ENCODE peak calls at places on chromosomes 2 and 18, in six cellular contexts. C is GM20000, H is activated T-cell treated with anti-CD3 and anti-CD28 coated beads for 1 hour, N is mesothelial cell of epicardium, T is HFFc6, D is NCI-H1417. Y is an unnamed sample.

GRCh38 chr2:237978058-237978712 is 11.4 kb downstream of the UBE2F start:
- DNase-seq in C (no peak), H (no peak), N (no peak), T (peak; percentile 10), D (no peak), Y (no peak)

GRCh38 chr2:130372055-130372832 is 16.4 kb downstream of the PTPN18 start:
- DNase-seq in C (peak; percentile 91), H (peak; percentile 54), N (peak; percentile 91), T (peak; percentile 77), D (peak; percentile 92), Y (peak; percentile 88)

GRCh38 chr18:62732631-62733030 is 17.3 kb downstream of the PHLPP1 start:
- DNase-seq in C (no peak), H (no peak), N (no peak), T (no peak), D (no peak), Y (no peak)

GRCh38 chr18:29076645-29077044 is 899.7 kb upstream of the CDH2 start:
- DNase-seq in C (no peak), H (no peak), N (no peak), T (no peak), D (no peak), Y (no peak)

GRCh38 chr18:56382541-56382940 is 255.9 kb downstream of the TXNL1 start:
- DNase-seq in C (no peak), H (no peak), N (no peak), T (no peak), D (no peak), Y (no peak)

GRCh38 chr2:1403565-1403964 is 9.7 kb upstream of the TPO start:
- DNase-seq in C (no peak), H (no peak), N (no peak), T (no peak), D (no peak), Y (no peak)

GRCh38 chr2:189504238-189504637 is 63.0 kb downstream of the WDR75 start:
- DNase-seq in C (no peak), H (no peak), N (no peak), T (no peak), D (no peak), Y (no peak)

GRCh38 chr18:49274188-49274714 is 186.2 kb downstream of the DYM start:
- DNase-seq in C (no peak), H (no peak), N (no peak), T (no peak), D (peak; percentile 18), Y (no peak)

GRCh38 chr2:240033330-240033678 is 3.1 kb upstream of the OR6B2 start:
- DNase-seq in C (no peak), H (no peak), N (no peak), T (no peak), D (no peak), Y (no peak)

GRCh38 chr2:148338544-148338943 is 306.0 kb upstream of the EPC2 start:
- DNase-seq in C (no peak), H (no peak), N (no peak), T (peak; percentile 67), D (no peak), Y (peak; percentile 14)

GRCh38 chr2:204104821-204105220 is 168.3 kb downstream of the ICOS start:
- DNase-seq in C (no peak), H (no peak), N (no peak), T (no peak), D (no peak), Y (no peak)

GRCh38 chr2:166881177-166881576 is 7.1 kb upstream of the XIRP2 start:
- DNase-seq in C (no peak), H (no peak), N (no peak), T (no peak), D (no peak), Y (no peak)

GRCh38 chr2:234425923-234426603 is 70.8 kb downstream of the ARL4C start:
- DNase-seq in C (no peak), H (peak; percentile 63), N (no peak), T (no peak), D (no peak), Y (no peak)

GRCh38 chr2:37414470-37414949 is 70.1 kb downstream of the QPCT start:
- DNase-seq in C (peak; percentile 66), H (no peak), N (no peak), T (peak; percentile 70), D (peak; percentile 86), Y (peak; percentile 75)